ENCODE peak calls at places on chromosome 12, in five cellular contexts. N, X, A, R and V are unnamed samples.

GRCh38 chr12:52097045-52097666 is 17.7 kb downstream of the SMIM41 start:
- DNase-seq in N (no peak), X (no peak), A (no peak), R (no peak), V (no peak)

GRCh38 chr12:121250359-121250758 is 40.4 kb downstream of the P2RX4 start:
- DNase-seq in R (no peak), X (no peak), N (no peak), A (no peak), V (peak; percentile 82)

GRCh38 chr12:51887476-51888315 is at the start of gene ANKRD33:
- DNase-seq in N (peak; percentile 68), R (no peak), X (peak; percentile 95), A (peak; percentile 94), V (peak; percentile 80)

GRCh38 chr12:89179983-89180382 is 172.3 kb downstream of the DUSP6 start:
- DNase-seq in X (no peak), N (peak; percentile 51), A (no peak), R (no peak), V (peak; percentile 21)

GRCh38 chr12:109876406-109876805 is 3.9 kb downstream of the GLTP start:
- DNase-seq in N (no peak), R (no peak), X (no peak), A (no peak), V (no peak)

GRCh38 chr12:121490401-121491257 is 90.2 kb downstream of the KDM2B start:
- DNase-seq in N (no peak), A (peak; percentile 35), R (no peak), X (no peak), V (no peak)

GRCh38 chr12:102962532-102962931 is 5.1 kb downstream of the ASCL1 start:
- DNase-seq in A (no peak), X (no peak), R (no peak), N (no peak), V (no peak)

GRCh38 chr12:22543246-22544037 is 900 bp downstream of the C2CD5 start:
- DNase-seq in R (peak; percentile 27), N (no peak), A (peak; percentile 46), X (peak; percentile 53), V (peak; percentile 35)

GRCh38 chr12:98908866-98909265 is 263.8 kb downstream of the APAF1 start:
- DNase-seq in R (no peak), N (no peak), X (no peak), A (no peak), V (no peak)

GRCh38 chr12:70590051-70590450 is 47.2 kb downstream of the PTPRB start:
- DNase-seq in N (peak; percentile 70), A (peak; percentile 87), X (peak; percentile 81), R (peak; percentile 56), V (peak; percentile 47)

GRCh38 chr12:28883406-28883997 is 265.6 kb upstream of the FAR2 start:
- DNase-seq in R (no peak), A (no peak), N (peak; percentile 30), X (no peak), V (peak; percentile 39)

GRCh38 chr12:120861074-120861795 is 42.9 kb downstream of the SPPL3 start:
- DNase-seq in R (no peak), N (no peak), A (no peak), X (no peak), V (no peak)

GRCh38 chr12:5432011-5432400 is at the start of gene NTF3:
- DNase-seq in X (peak; percentile 72), A (peak; percentile 69), R (no peak), N (peak; percentile 60), V (no peak)

GRCh38 chr12:92063641-92064040 is 82.0 kb downstream of the BTG1 start:
- DNase-seq in A (no peak), X (no peak), R (no peak), N (peak; percentile 67), V (no peak)

GRCh38 chr12:103851127-103851526 is 10.1 kb upstream of the NT5DC3 start:
- DNase-seq in A (no peak), N (no peak), X (no peak), R (no peak), V (no peak)

GRCh38 chr12:31589582-31589895 is 1.4 kb downstream of the DENND5B start:
- DNase-seq in A (no peak), X (no peak), N (no peak), R (no peak), V (no peak)

GRCh38 chr12:8829621-8830020 is 7.2 kb downstream of the A2ML1 start:
- DNase-seq in X (no peak), N (no peak), R (no peak), A (no peak), V (peak; percentile 83)

GRCh38 chr12:131357152-131357747 is 353.6 kb upstream of the SFSWAP start:
- DNase-seq in R (no peak), A (no peak), N (no peak), X (no peak), V (no peak)

GRCh38 chr12:3204716-3205617 is 127.8 kb downstream of the TSPAN9 start:
- DNase-seq in X (no peak), R (no peak), A (no peak), N (no peak), V (no peak)

GRCh38 chr12:131736807-131737484 is 26.1 kb downstream of the SFSWAP start:
- DNase-seq in X (no peak), A (peak; percentile 78), R (no peak), N (peak; percentile 36), V (peak; percentile 98)

GRCh38 chr12:117019866-117020265 is 79.3 kb downstream of the TESC start:
- DNase-seq in X (no peak), A (no peak), R (no peak), N (no peak), V (no peak)

GRCh38 chr12:67952787-67953186 is 36.5 kb upstream of the IFNG-AS1 start:
- DNase-seq in A (no peak), N (no peak), R (no peak), X (no peak), V (no peak)

GRCh38 chr12:53190108-53190729 is 9.5 kb upstream of the CSAD start:
- DNase-seq in N (peak; percentile 57), R (peak; percentile 23), X (peak; percentile 81), A (peak; percentile 89), V (peak; percentile 54)

GRCh38 chr12:44876554-44877275 is 600 bp upstream of the NELL2 start:
- DNase-seq in X (peak; percentile 87), A (peak; percentile 88), N (peak; percentile 27), R (peak; percentile 88), V (no peak)

GRCh38 chr12:77102123-77102522 is 36.8 kb upstream of the E2F7 start:
- DNase-seq in A (no peak), X (no peak), R (no peak), N (no peak), V (no peak)

GRCh38 chr12:124677552-124678356 is 110.3 kb upstream of the NCOR2 start:
- DNase-seq in N (no peak), R (no peak), A (no peak), X (no peak), V (no peak)

GRCh38 chr12:53227341-53227740 is 4.7 kb downstream of the RARG start:
- DNase-seq in N (no peak), X (no peak), A (no peak), R (no peak), V (no peak)

GRCh38 chr12:108333898-108334699 is 5.0 kb downstream of the CMKLR1 start:
- DNase-seq in X (no peak), R (no peak), N (no peak), A (no peak), V (peak; percentile 83)

GRCh38 chr12:3288690-3289089 is 202.3 kb upstream of the PRMT8 start:
- DNase-seq in N (no peak), X (no peak), A (no peak), R (no peak), V (no peak)

GRCh38 chr12:124745891-124746570 is 117.6 kb downstream of the SCARB1 start:
- DNase-seq in X (peak; percentile 82), A (peak; percentile 95), R (peak; percentile 84), N (peak; percentile 90), V (peak; percentile 80)

GRCh38 chr12:50082644-50083043 is 2.5 kb upstream of the SMARCD1 start:
- DNase-seq in A (no peak), X (no peak), R (no peak), N (peak; percentile 43), V (no peak)

GRCh38 chr12:50988051-50988450 is 35.7 kb downstream of the HIGD1C start:
- DNase-seq in N (no peak), X (no peak), R (no peak), A (no peak), V (no peak)

GRCh38 chr12:32777159-32777558 is 21.5 kb upstream of the YARS2 start:
- DNase-seq in A (no peak), X (no peak), R (no peak), N (no peak), V (no peak)

GRCh38 chr12:96091833-96092232 is 56.4 kb upstream of the LTA4H start:
- DNase-seq in N (no peak), X (no peak), A (peak; percentile 53), R (no peak), V (no peak)
- H2BK12ac ChIP-seq in N (no peak overlapping the region), X (no peak overlapping the region), A (no peak overlapping the region), R (no peak overlapping the region), V (no peak overlapping the region)

GRCh38 chr12:112734859-112735258 is 56.7 kb upstream of the RPH3A start:
- DNase-seq in R (no peak), N (no peak), A (no peak), X (no peak), V (no peak)
- H2BK12ac ChIP-seq in R (no peak overlapping the region), N (no peak overlapping the region), A (no peak overlapping the region), X (no peak overlapping the region), V (no peak overlapping the region)

DNA sequence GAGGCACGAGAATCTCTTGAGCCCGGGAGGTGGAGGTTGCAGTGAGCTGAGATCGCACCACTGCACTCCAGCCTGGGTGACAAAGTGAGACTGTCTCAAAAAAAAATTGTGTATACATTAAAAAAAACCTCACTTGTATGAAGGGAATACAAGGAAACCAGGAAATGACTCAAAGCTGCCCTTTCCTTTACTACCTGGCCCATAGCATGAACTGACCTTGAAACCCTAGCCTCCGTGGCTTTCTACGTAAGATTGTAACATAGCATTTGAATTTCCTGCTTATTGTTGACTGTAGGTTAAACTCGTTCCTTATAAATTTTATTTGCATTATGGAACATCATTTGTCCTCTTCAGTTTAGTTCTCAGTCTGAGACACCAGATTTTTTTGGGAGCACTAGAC is 9.1 kb upstream of the DDX47 start:
- DNase-seq in A (no peak), R (no peak), X (no peak), N (peak; percentile 43), V (no peak)
- H2BK12ac ChIP-seq in A (no peak overlapping the region), R (no peak overlapping the region), X (no peak overlapping the region), N (no peak overlapping the region), V (no peak overlapping the region)

DNA sequence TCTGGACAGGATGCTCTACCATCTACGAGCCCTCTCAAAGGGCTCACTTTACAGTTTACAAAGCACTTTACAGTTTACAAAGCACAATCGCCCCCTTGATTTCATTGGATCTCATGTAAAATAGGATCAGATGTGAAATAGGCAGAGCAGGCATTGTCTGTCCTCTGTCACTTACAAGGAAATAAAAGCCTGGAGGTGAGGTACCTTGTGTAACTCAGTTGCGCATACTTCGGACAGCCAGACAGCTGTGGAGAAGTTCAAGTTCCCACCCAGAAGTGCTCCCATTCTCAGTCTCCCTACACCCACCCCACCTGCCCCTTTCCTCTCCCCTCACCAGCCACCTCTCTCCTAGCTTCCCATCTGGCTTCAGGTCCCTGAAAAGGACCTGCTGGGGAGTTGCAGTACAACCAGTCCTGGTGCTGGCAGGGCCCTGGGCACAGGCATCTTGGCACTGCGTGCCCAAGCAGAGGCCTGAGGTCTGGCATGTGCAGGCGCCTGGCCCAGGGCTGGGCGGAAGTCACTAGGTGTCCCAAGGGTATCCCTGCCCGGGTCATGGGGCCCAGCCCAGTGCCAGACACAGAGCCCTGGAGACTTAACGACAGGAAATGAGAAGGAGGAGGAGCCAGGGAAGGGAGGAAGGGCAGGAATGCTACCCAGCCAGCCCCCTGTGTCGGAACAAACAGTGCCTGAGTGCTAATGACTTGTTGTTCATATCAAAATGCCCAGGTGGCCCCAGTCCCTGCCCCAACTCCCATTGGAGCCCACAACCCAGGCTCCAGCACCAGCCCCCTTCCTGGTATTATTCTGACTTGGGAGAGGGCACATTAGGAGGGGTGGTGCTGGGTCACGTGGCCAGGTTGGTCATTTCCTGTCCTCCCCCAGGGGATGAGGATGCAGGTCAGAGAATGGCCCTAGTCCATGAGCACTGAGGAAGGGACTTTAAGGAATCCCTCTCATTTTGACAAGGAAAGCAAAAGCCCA is 5.4 kb downstream of the RAPGEF3 start:
- DNase-seq in N (no peak), X (peak; percentile 64), R (no peak), A (peak; percentile 94), V (peak; percentile 26)
- H2BK12ac ChIP-seq in N (peak overlapping the region; percentile 48), X (peak overlapping the region; percentile 70), R (no peak overlapping the region), A (no peak overlapping the region), V (peak overlapping the region; percentile 44)